ENCODE peak calls at places on chromosomes 7 and 10, in four cellular contexts. One of them, this sample, is unnamed.

GRCh38 chr7:146956853-146957252 is 840.3 kb downstream of the CNTNAP2 start:
- DNase-seq in memory B cell: no peak
- DNase-seq in activated CD4-positive, alpha-beta T cell treated with anti-CD3 and anti-CD28 coated beads, Interleukin-2, amount 10 ng/mL, durations not matched to agents 7 days and 5 days: no peak
- DNase-seq in tibial nerve: no peak
- DNase-seq in this sample: no peak

GRCh38 chr10:106189254-106189653 is 975.3 kb downstream of the SORCS1 start:
- DNase-seq in memory B cell: no peak
- DNase-seq in activated CD4-positive, alpha-beta T cell treated with anti-CD3 and anti-CD28 coated beads, Interleukin-2, amount 10 ng/mL, durations not matched to agents 7 days and 5 days: no peak
- DNase-seq in tibial nerve: no peak
- DNase-seq in this sample: no peak

GRCh38 chr10:66772511-66772910 is 153.3 kb upstream of the LRRTM3 start:
- DNase-seq in memory B cell: no peak
- DNase-seq in activated CD4-positive, alpha-beta T cell treated with anti-CD3 and anti-CD28 coated beads, Interleukin-2, amount 10 ng/mL, durations not matched to agents 7 days and 5 days: no peak
- DNase-seq in tibial nerve: no peak
- DNase-seq in this sample: no peak

GRCh38 chr7:80307251-80307856 is 172.7 kb downstream of the GNAI1 start:
- DNase-seq in memory B cell: no peak
- DNase-seq in activated CD4-positive, alpha-beta T cell treated with anti-CD3 and anti-CD28 coated beads, Interleukin-2, amount 10 ng/mL, durations not matched to agents 7 days and 5 days: no peak
- DNase-seq in tibial nerve: no peak
- DNase-seq in this sample: peak

GRCh38 chr7:16233519-16233918 is 187.8 kb downstream of the CRPPA start:
- DNase-seq in memory B cell: no peak
- DNase-seq in activated CD4-positive, alpha-beta T cell treated with anti-CD3 and anti-CD28 coated beads, Interleukin-2, amount 10 ng/mL, durations not matched to agents 7 days and 5 days: no peak
- DNase-seq in tibial nerve: no peak
- DNase-seq in this sample: no peak

GRCh38 chr10:14779053-14779649 is 4.5 kb upstream of the FAM107B start:
- DNase-seq in memory B cell: no peak
- DNase-seq in activated CD4-positive, alpha-beta T cell treated with anti-CD3 and anti-CD28 coated beads, Interleukin-2, amount 10 ng/mL, durations not matched to agents 7 days and 5 days: no peak
- DNase-seq in tibial nerve: no peak
- DNase-seq in this sample: no peak

GRCh38 chr10:58070964-58071363 is 196.7 kb downstream of the IPMK start:
- DNase-seq in memory B cell: no peak
- DNase-seq in activated CD4-positive, alpha-beta T cell treated with anti-CD3 and anti-CD28 coated beads, Interleukin-2, amount 10 ng/mL, durations not matched to agents 7 days and 5 days: no peak
- DNase-seq in tibial nerve: no peak
- DNase-seq in this sample: no peak

GRCh38 chr10:106898441-106898840 is 266.1 kb downstream of the SORCS1 start:
- DNase-seq in memory B cell: no peak
- DNase-seq in activated CD4-positive, alpha-beta T cell treated with anti-CD3 and anti-CD28 coated beads, Interleukin-2, amount 10 ng/mL, durations not matched to agents 7 days and 5 days: no peak
- DNase-seq in tibial nerve: no peak
- DNase-seq in this sample: no peak

GRCh38 chr10:90917231-90917967 is 3.5 kb downstream of the ANKRD1 start:
- DNase-seq in memory B cell: no peak
- DNase-seq in activated CD4-positive, alpha-beta T cell treated with anti-CD3 and anti-CD28 coated beads, Interleukin-2, amount 10 ng/mL, durations not matched to agents 7 days and 5 days: no peak
- DNase-seq in tibial nerve: no peak
- DNase-seq in this sample: peak

GRCh38 chr7:87875151-87876039 is 765 bp downstream of the SLC25A40 start:
- DNase-seq in memory B cell: no peak
- DNase-seq in activated CD4-positive, alpha-beta T cell treated with anti-CD3 and anti-CD28 coated beads, Interleukin-2, amount 10 ng/mL, durations not matched to agents 7 days and 5 days: peak
- DNase-seq in tibial nerve: no peak
- DNase-seq in this sample: peak